ENCODE peak calls at places on chromosomes 13 and 19, in ten cellular contexts. D is astrocyte of the spinal cord, S is fibroblast of mammary gland, E is foreskin fibroblast, G is heart right ventricle, T is cardiac fibroblast, P is A549, J is fibroblast of pulmonary artery, U is tibial artery, C is breast epithelium. I is an unnamed sample.

GRCh38 chr19:23917856-23918255 is 3.2 kb downstream of the ZNF726 start:
- DNase-seq in D (no peak), S (no peak), E (no peak), G (no peak), T (no peak), P (no peak), J (no peak), U (no peak), C (peak), I (no peak)

GRCh38 chr19:4991538-4991937 is 22.6 kb downstream of the KDM4B start:
- DNase-seq in D (no peak), S (no peak), E (no peak), G (no peak), T (no peak), P (no peak), J (no peak), U (no peak), C (no peak), I (no peak)

GRCh38 chr13:107942030-107942617 is 273.2 kb downstream of the LIG4 start:
- DNase-seq in D (no peak), S (no peak), E (no peak), G (no peak), T (no peak), P (no peak), J (no peak), U (no peak), C (no peak), I (no peak)

GRCh38 chr19:19866599-19867248 is 1.0 kb downstream of the ZNF253 start:
- DNase-seq in D (no peak), S (peak), E (peak), G (peak), T (peak), P (no peak), J (peak), U (peak), C (no peak), I (no peak)

GRCh38 chr13:104143760-104144406 is 1077.7 kb upstream of the SLC10A2 start:
- DNase-seq in D (peak), S (no peak), E (peak), G (no peak), T (no peak), P (no peak), J (no peak), U (no peak), C (no peak), I (no peak)

GRCh38 chr13:59409651-59410200 is 754.0 kb downstream of the DIAPH3 start:
- DNase-seq in D (no peak), S (no peak), E (no peak), G (no peak), T (no peak), P (no peak), J (no peak), U (no peak), C (no peak), I (no peak)

GRCh38 chr13:113407531-113408393 is 43.8 kb upstream of the GRTP1 start:
- DNase-seq in D (no peak), S (peak), E (no peak), G (no peak), T (no peak), P (no peak), J (no peak), U (no peak), C (no peak), I (no peak)

GRCh38 chr13:111414341-111414740 is 93.9 kb downstream of the TEX29 start:
- DNase-seq in D (no peak), S (no peak), E (no peak), G (no peak), T (no peak), P (no peak), J (no peak), U (no peak), C (no peak), I (no peak)

GRCh38 chr13:24146961-24147569 is 13.5 kb upstream of the SPATA13 start:
- DNase-seq in D (no peak), S (no peak), E (no peak), G (no peak), T (peak), P (no peak), J (no peak), U (no peak), C (no peak), I (no peak)

GRCh38 chr19:1648156-1648925 is 4.1 kb downstream of the TCF3 start:
- DNase-seq in D (no peak), S (no peak), E (no peak), G (no peak), T (no peak), P (no peak), J (no peak), U (no peak), C (no peak), I (no peak)

GRCh38 chr19:40611900-40612698 is 10.9 kb downstream of the LTBP4 start:
- DNase-seq in D (no peak), S (no peak), E (no peak), G (no peak), T (no peak), P (no peak), J (no peak), U (no peak), C (no peak), I (no peak)

GRCh38 chr13:102702965-102703720 is 8.3 kb upstream of the METTL21C start:
- DNase-seq in D (peak), S (no peak), E (peak), G (no peak), T (no peak), P (no peak), J (no peak), U (no peak), C (no peak), I (no peak)

GRCh38 chr13:109451726-109452125 is 334.7 kb downstream of the IRS2 start:
- DNase-seq in D (peak), S (no peak), E (no peak), G (no peak), T (no peak), P (no peak), J (no peak), U (no peak), C (no peak), I (no peak)

GRCh38 chr19:2423913-2424685 is 3.3 kb downstream of the TIMM13 start:
- DNase-seq in D (no peak), S (no peak), E (no peak), G (no peak), T (no peak), P (no peak), J (no peak), U (no peak), C (no peak), I (no peak)

GRCh38 chr13:113474179-113474578 is 16.3 kb downstream of the DCUN1D2 start:
- DNase-seq in D (no peak), S (peak), E (peak), G (no peak), T (peak), P (no peak), J (peak), U (peak), C (peak), I (peak)

GRCh38 chr19:39845621-39846175 is 481 bp downstream of the FBL start:
- DNase-seq in D (peak), S (no peak), E (peak), G (no peak), T (peak), P (peak), J (no peak), U (no peak), C (no peak), I (peak)

GRCh38 chr19:15323496-15324235 is 8.7 kb downstream of the BRD4 start:
- DNase-seq in D (peak), S (peak), E (peak), G (peak), T (peak), P (no peak), J (peak), U (peak), C (peak), I (no peak)

GRCh38 chr13:22009937-22010336 is 339.1 kb downstream of the FGF9 start:
- DNase-seq in D (no peak), S (no peak), E (no peak), G (no peak), T (no peak), P (no peak), J (no peak), U (no peak), C (no peak), I (no peak)

GRCh38 chr19:29013988-29014387 is 199.0 kb downstream of the UQCRFS1 start:
- DNase-seq in D (no peak), S (no peak), E (no peak), G (no peak), T (no peak), P (no peak), J (no peak), U (no peak), C (no peak), I (no peak)

GRCh38 chr13:33388254-33388998 is 102.9 kb upstream of the STARD13 start:
- DNase-seq in D (no peak), S (no peak), E (peak), G (no peak), T (no peak), P (no peak), J (no peak), U (no peak), C (no peak), I (no peak)

GRCh38 chr13:46103037-46103436 is 1.8 kb downstream of the CPB2 start:
- DNase-seq in D (no peak), S (no peak), E (no peak), G (no peak), T (no peak), P (no peak), J (no peak), U (no peak), C (no peak), I (no peak)

GRCh38 chr13:51643114-51643881 is 59.0 kb downstream of the WDFY2 start:
- DNase-seq in D (peak), S (peak), E (peak), G (no peak), T (peak), P (peak), J (peak), U (no peak), C (no peak), I (no peak)

GRCh38 chr13:45258339-45258685 is 57.5 kb upstream of the KCTD4 start:
- DNase-seq in D (peak), S (no peak), E (no peak), G (no peak), T (peak), P (no peak), J (peak), U (no peak), C (no peak), I (no peak)

GRCh38 chr13:113448885-113449692 is 4.2 kb downstream of the ADPRHL1 start:
- DNase-seq in D (no peak), S (peak), E (no peak), G (peak), T (peak), P (peak), J (no peak), U (no peak), C (peak), I (no peak)

GRCh38 chr19:6423499-6424189 is 967 bp downstream of the KHSRP start:
- DNase-seq in D (peak), S (peak), E (peak), G (no peak), T (peak), P (peak), J (peak), U (no peak), C (no peak), I (no peak)

GRCh38 chr13:111893071-111893606 is 173.8 kb upstream of the SOX1 start:
- DNase-seq in D (no peak), S (no peak), E (no peak), G (no peak), T (no peak), P (no peak), J (no peak), U (no peak), C (no peak), I (no peak)

GRCh38 chr19:5154129-5154798 is 185.4 kb downstream of the KDM4B start:
- DNase-seq in D (no peak), S (peak), E (peak), G (no peak), T (peak), P (peak), J (peak), U (no peak), C (no peak), I (no peak)

GRCh38 chr19:6663236-6664187 is 6.4 kb downstream of the TNFSF14 start:
- DNase-seq in D (no peak), S (peak), E (no peak), G (no peak), T (no peak), P (no peak), J (no peak), U (no peak), C (no peak), I (no peak)

GRCh38 chr19:29674374-29675119 is 9.3 kb downstream of the PLEKHF1 start:
- DNase-seq in D (no peak), S (no peak), E (no peak), G (no peak), T (no peak), P (no peak), J (no peak), U (no peak), C (no peak), I (no peak)

GRCh38 chr19:39372047-39372802 is 18.7 kb downstream of the PAF1 start:
- DNase-seq in D (peak), S (peak), E (peak), G (peak), T (peak), P (no peak), J (peak), U (peak), C (peak), I (peak)

GRCh38 chr13:101545521-101545920 is 93.0 kb downstream of the ITGBL1 start:
- DNase-seq in D (peak), S (no peak), E (peak), G (no peak), T (no peak), P (no peak), J (no peak), U (no peak), C (no peak), I (no peak)

GRCh38 chr13:41791056-41791455 is 169.9 kb downstream of the VWA8 start:
- DNase-seq in D (no peak), S (peak), E (peak), G (no peak), T (peak), P (no peak), J (no peak), U (no peak), C (no peak), I (no peak)

GRCh38 chr19:3723883-3724282 is 15.7 kb downstream of the TJP3 start:
- DNase-seq in D (no peak), S (no peak), E (no peak), G (no peak), T (no peak), P (no peak), J (no peak), U (no peak), C (no peak), I (no peak)

GRCh38 chr19:56637976-56638555 is 4.9 kb upstream of the SMIM17 start:
- DNase-seq in D (peak), S (peak), E (peak), G (peak), T (peak), P (peak), J (peak), U (peak), C (peak), I (no peak)

GRCh38 chr19:12247644-12248222 is 47.0 kb downstream of the ZNF44 start:
- DNase-seq in D (no peak), S (no peak), E (no peak), G (no peak), T (no peak), P (no peak), J (no peak), U (no peak), C (no peak), I (no peak)

DNA sequence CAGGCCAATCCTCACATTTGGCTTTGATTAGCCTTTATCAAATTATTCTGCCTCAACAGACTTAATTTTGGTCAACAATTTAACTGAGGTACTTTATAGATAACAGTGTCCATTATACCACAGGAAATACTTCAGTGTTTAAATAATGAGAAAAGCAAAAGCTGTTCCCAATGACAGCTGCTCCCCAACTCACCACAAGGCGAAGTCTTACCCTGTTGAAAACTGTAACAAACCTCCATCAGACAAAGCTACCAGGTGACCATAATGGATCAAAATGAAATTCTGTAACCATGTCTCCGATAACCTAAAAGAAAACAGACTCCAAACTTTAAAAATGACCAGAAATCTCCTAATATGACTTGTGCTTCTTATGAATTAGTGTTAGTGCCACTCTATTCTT is 50.3 kb downstream of the ZNF44 start:
- DNase-seq in D (no peak), S (no peak), E (no peak), G (no peak), T (no peak), P (no peak), J (no peak), U (no peak), C (no peak), I (no peak)
- TF ChIP-seq CTCF in D (no peak), S (no peak), E (no peak), G (no peak), T (no peak), P (no peak), J (no peak), U (no peak), C (no peak), I (no peak)

GRCh38 chr19:47225746-47226425 is 5.1 kb downstream of the BBC3 start:
- DNase-seq in D (peak), S (peak), E (peak), G (peak), T (peak), P (peak), J (peak), U (peak), C (peak), I (peak)
- TF ChIP-seq CTCF in D (peak), S (no peak), E (no peak), G (peak), T (peak), P (peak), J (no peak), U (peak), C (no peak), I (peak)

GRCh38 chr13:62721893-62722292 is 1306.2 kb upstream of the PCDH20 start:
- DNase-seq in D (no peak), S (no peak), E (no peak), G (no peak), T (no peak), P (no peak), J (no peak), U (no peak), C (no peak), I (no peak)
- TF ChIP-seq CTCF in D (no peak), S (no peak), E (no peak), G (no peak), T (no peak), P (no peak), J (no peak), U (no peak), C (no peak), I (no peak)

GRCh38 chr13:99765869-99766268 is 205.7 kb downstream of the ZIC5 start:
- DNase-seq in D (no peak), S (no peak), E (no peak), G (no peak), T (no peak), P (no peak), J (no peak), U (no peak), C (no peak), I (no peak)

GRCh38 chr13:99768986-99769385 is 202.6 kb downstream of the ZIC5 start:
- DNase-seq in D (no peak), S (no peak), E (no peak), G (no peak), T (no peak), P (no peak), J (no peak), U (no peak), C (no peak), I (no peak)

GRCh38 chr13:99766641-99767045 is 204.9 kb downstream of the ZIC5 start:
- DNase-seq in D (no peak), S (no peak), E (no peak), G (no peak), T (no peak), P (no peak), J (no peak), U (no peak), C (no peak), I (no peak)
- TF ChIP-seq CTCF in D (peak), S (no peak), E (no peak), G (no peak), T (no peak), P (no peak), J (no peak), U (no peak), C (no peak), I (no peak)

GRCh38 chr19:50906217-50906616 is 5.0 kb downstream of the KLK4 start:
- DNase-seq in D (no peak), S (peak), E (no peak), G (no peak), T (peak), P (peak), J (peak), U (no peak), C (no peak), I (no peak)
- TF ChIP-seq CTCF in D (peak), S (peak), E (peak), G (peak), T (peak), P (peak), J (peak), U (no peak), C (peak), I (peak)

GRCh38 chr13:25775275-25775674 is 276.5 kb downstream of the SHISA2 start:
- DNase-seq in D (no peak), S (no peak), E (no peak), G (no peak), T (no peak), P (no peak), J (no peak), U (no peak), C (no peak), I (no peak)
- TF ChIP-seq CTCF in D (no peak), S (no peak), E (no peak), G (no peak), T (no peak), P (no peak), J (no peak), U (no peak), C (no peak), I (no peak)

DNA sequence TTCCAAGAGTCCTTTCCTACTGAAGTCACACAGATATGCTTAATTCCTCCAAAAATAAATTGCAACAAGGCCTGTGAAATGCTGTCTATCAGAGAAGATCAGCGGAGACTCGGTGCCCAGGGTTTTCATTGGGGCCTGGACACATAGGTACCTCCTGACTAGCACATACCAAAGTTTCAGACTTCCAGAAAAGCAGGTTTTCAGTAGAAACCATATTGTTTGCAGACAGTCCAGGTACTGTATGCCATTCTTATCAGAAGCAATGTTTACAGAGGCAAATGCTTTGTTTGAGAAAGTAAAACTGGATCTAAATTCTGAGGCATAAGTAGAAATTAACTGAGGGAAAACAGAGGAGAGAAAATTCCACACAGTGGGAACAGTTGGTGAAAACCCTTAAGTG is 12.8 kb downstream of the ZNF229 start:
- DNase-seq in D (no peak), S (no peak), E (no peak), G (no peak), T (no peak), P (no peak), J (no peak), U (no peak), C (no peak), I (no peak)
- TF ChIP-seq CTCF in D (no peak), S (no peak), E (no peak), G (no peak), T (no peak), P (no peak), J (no peak), U (no peak), C (no peak), I (no peak)